ENCODE peak calls at places on chromosomes 6 and 20, in four cellular contexts. One of them, this sample, is unnamed.

GRCh38 chr20:25226433-25227316 is 21.2 kb upstream of the PYGB start:
- DNase-seq in effector memory CD4-positive, alpha-beta T cell: no peak
- DNase-seq in H9: no peak
- DNase-seq in CD4-positive, alpha-beta memory T cell: no peak
- DNase-seq in this sample: no peak

GRCh38 chr20:34410331-34410730 is 47.3 kb downstream of the ITCH start:
- DNase-seq in H9: no peak
- DNase-seq in CD4-positive, alpha-beta memory T cell: no peak
- DNase-seq in effector memory CD4-positive, alpha-beta T cell: no peak
- DNase-seq in this sample: no peak

GRCh38 chr20:62578294-62578897 is 63.9 kb upstream of the SLCO4A1 start:
- DNase-seq in CD4-positive, alpha-beta memory T cell: no peak
- DNase-seq in H9: no peak
- DNase-seq in effector memory CD4-positive, alpha-beta T cell: no peak
- DNase-seq in this sample: no peak

GRCh38 chr6:166259296-166259977 is 48.8 kb downstream of the PRR18 start:
- DNase-seq in effector memory CD4-positive, alpha-beta T cell: no peak
- DNase-seq in H9: no peak
- DNase-seq in CD4-positive, alpha-beta memory T cell: no peak
- DNase-seq in this sample: peak

GRCh38 chr20:17555106-17555505 is 14.8 kb upstream of the DSTN start:
- DNase-seq in H9: no peak
- DNase-seq in CD4-positive, alpha-beta memory T cell: no peak
- DNase-seq in effector memory CD4-positive, alpha-beta T cell: no peak
- DNase-seq in this sample: no peak

GRCh38 chr6:74768120-74768519 is 437.7 kb downstream of the COL12A1 start:
- DNase-seq in effector memory CD4-positive, alpha-beta T cell: no peak
- DNase-seq in CD4-positive, alpha-beta memory T cell: no peak
- DNase-seq in H9: no peak
- DNase-seq in this sample: no peak

GRCh38 chr6:42279144-42279781 is 61.6 kb upstream of the MRPS10 start:
- DNase-seq in CD4-positive, alpha-beta memory T cell: peak
- DNase-seq in H9: no peak
- DNase-seq in effector memory CD4-positive, alpha-beta T cell: no peak
- DNase-seq in this sample: no peak

GRCh38 chr6:27158316-27158643 is 89.2 kb upstream of the PRSS16 start:
- DNase-seq in effector memory CD4-positive, alpha-beta T cell: no peak
- DNase-seq in H9: no peak
- DNase-seq in CD4-positive, alpha-beta memory T cell: no peak
- DNase-seq in this sample: no peak

GRCh38 chr20:49594143-49594928 is 26.4 kb upstream of the PTGIS start:
- DNase-seq in effector memory CD4-positive, alpha-beta T cell: no peak
- DNase-seq in CD4-positive, alpha-beta memory T cell: no peak
- DNase-seq in H9: no peak
- DNase-seq in this sample: no peak

GRCh38 chr6:30202366-30202765 is 10.8 kb downstream of the TRIM26 start:
- DNase-seq in effector memory CD4-positive, alpha-beta T cell: no peak
- DNase-seq in H9: no peak
- DNase-seq in CD4-positive, alpha-beta memory T cell: no peak
- DNase-seq in this sample: no peak

DNA sequence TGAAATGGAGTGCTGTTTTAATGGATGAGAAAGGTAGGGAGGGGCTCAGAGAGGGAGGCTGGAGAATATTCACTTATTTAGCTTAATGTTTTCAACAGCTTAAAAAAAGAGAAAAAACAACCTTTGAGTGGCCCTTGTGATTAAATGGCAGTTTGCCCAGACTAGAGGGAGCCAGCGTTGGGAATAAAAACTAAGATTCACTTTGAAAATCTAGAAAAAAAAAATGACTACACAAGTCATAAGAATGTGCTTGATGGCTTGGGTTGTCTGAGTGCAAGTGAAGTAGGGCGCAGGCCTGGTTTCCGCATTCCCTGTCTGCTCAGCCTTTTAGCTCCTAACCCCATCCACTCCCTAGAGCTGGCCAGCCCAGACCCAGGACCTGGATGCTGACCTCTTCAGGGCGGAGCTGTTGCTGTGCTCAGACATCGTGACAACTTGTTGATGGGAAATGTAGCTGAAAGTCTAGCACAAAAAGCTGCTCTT is 28.9 kb downstream of the UTRN start:
- DNase-seq in CD4-positive, alpha-beta memory T cell: no peak
- DNase-seq in effector memory CD4-positive, alpha-beta T cell: no peak
- DNase-seq in H9: no peak
- DNase-seq in this sample: no peak
- H3K27ac ChIP-seq in CD4-positive, alpha-beta memory T cell: no peak
- H3K27ac ChIP-seq in effector memory CD4-positive, alpha-beta T cell: no peak
- H3K27ac ChIP-seq in H9: no peak
- H3K27ac ChIP-seq in this sample: no peak

DNA sequence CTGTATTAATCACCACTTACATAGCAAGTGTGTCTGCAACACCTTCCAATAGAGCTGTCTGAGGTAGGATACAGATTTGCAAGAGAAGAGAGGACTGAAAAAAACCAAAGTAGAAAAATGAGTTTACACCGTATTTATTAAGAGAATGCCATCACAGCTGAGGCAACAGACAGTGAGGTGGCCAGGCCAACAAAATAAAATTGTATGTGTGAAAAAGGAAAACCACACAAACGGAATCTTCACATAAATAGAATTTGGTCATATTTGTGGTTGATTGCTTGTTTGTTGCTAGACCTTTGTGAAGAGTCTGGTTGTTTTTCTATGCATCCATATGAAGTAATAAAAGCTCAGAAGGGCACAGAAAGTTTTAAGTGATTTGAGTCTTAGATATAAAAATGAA is 157.8 kb upstream of the TSHZ2 start:
- DNase-seq in H9: no peak
- DNase-seq in effector memory CD4-positive, alpha-beta T cell: no peak
- DNase-seq in CD4-positive, alpha-beta memory T cell: no peak
- DNase-seq in this sample: no peak
- H3K27ac ChIP-seq in H9: no peak
- H3K27ac ChIP-seq in effector memory CD4-positive, alpha-beta T cell: no peak
- H3K27ac ChIP-seq in CD4-positive, alpha-beta memory T cell: no peak
- H3K27ac ChIP-seq in this sample: no peak

GRCh38 chr20:63680857-63681608 is 15.4 kb upstream of the TNFRSF6B start:
- DNase-seq in effector memory CD4-positive, alpha-beta T cell: no peak
- DNase-seq in H9: no peak
- DNase-seq in CD4-positive, alpha-beta memory T cell: no peak
- DNase-seq in this sample: no peak
- H3K27ac ChIP-seq in effector memory CD4-positive, alpha-beta T cell: no peak
- H3K27ac ChIP-seq in H9: no peak
- H3K27ac ChIP-seq in CD4-positive, alpha-beta memory T cell: no peak
- H3K27ac ChIP-seq in this sample: no peak

GRCh38 chr6:110390404-110390803 is 25.0 kb downstream of the DDO start:
- DNase-seq in effector memory CD4-positive, alpha-beta T cell: no peak
- DNase-seq in CD4-positive, alpha-beta memory T cell: no peak
- DNase-seq in H9: no peak
- DNase-seq in this sample: no peak
- H3K27ac ChIP-seq in effector memory CD4-positive, alpha-beta T cell: no peak
- H3K27ac ChIP-seq in CD4-positive, alpha-beta memory T cell: no peak
- H3K27ac ChIP-seq in H9: no peak
- H3K27ac ChIP-seq in this sample: no peak

GRCh38 chr6:3405679-3406078 is 51.2 kb downstream of the SLC22A23 start:
- DNase-seq in effector memory CD4-positive, alpha-beta T cell: no peak
- DNase-seq in CD4-positive, alpha-beta memory T cell: no peak
- DNase-seq in H9: no peak
- DNase-seq in this sample: no peak
- H3K27ac ChIP-seq in effector memory CD4-positive, alpha-beta T cell: no peak
- H3K27ac ChIP-seq in CD4-positive, alpha-beta memory T cell: no peak
- H3K27ac ChIP-seq in H9: no peak
- H3K27ac ChIP-seq in this sample: no peak

GRCh38 chr6:26029857-26030653 is 57.2 kb upstream of the HFE start:
- DNase-seq in H9: no peak
- DNase-seq in effector memory CD4-positive, alpha-beta T cell: no peak
- DNase-seq in CD4-positive, alpha-beta memory T cell: no peak
- DNase-seq in this sample: no peak

GRCh38 chr6:26028212-26028752 is 58.9 kb upstream of the HFE start:
- DNase-seq in effector memory CD4-positive, alpha-beta T cell: no peak
- DNase-seq in H9: no peak
- DNase-seq in CD4-positive, alpha-beta memory T cell: no peak
- DNase-seq in this sample: no peak

GRCh38 chr6:26027491-26028211 is 59.6 kb upstream of the HFE start:
- DNase-seq in CD4-positive, alpha-beta memory T cell: no peak
- DNase-seq in H9: no peak
- DNase-seq in effector memory CD4-positive, alpha-beta T cell: no peak
- DNase-seq in this sample: no peak

GRCh38 chr6:26029570-26029856 is 57.7 kb upstream of the HFE start:
- DNase-seq in H9: no peak
- DNase-seq in effector memory CD4-positive, alpha-beta T cell: no peak
- DNase-seq in CD4-positive, alpha-beta memory T cell: no peak
- DNase-seq in this sample: no peak

GRCh38 chr6:26028753-26029569 is 58.3 kb upstream of the HFE start:
- DNase-seq in CD4-positive, alpha-beta memory T cell: no peak
- DNase-seq in effector memory CD4-positive, alpha-beta T cell: no peak
- DNase-seq in H9: peak
- DNase-seq in this sample: peak
- H3K27ac ChIP-seq in CD4-positive, alpha-beta memory T cell: no peak
- H3K27ac ChIP-seq in effector memory CD4-positive, alpha-beta T cell: no peak
- H3K27ac ChIP-seq in H9: peak
- H3K27ac ChIP-seq in this sample: peak

GRCh38 chr6:151265282-151265681 is 25.5 kb downstream of the AKAP12 start:
- DNase-seq in effector memory CD4-positive, alpha-beta T cell: no peak
- DNase-seq in CD4-positive, alpha-beta memory T cell: no peak
- DNase-seq in H9: no peak
- DNase-seq in this sample: no peak

GRCh38 chr6:151260191-151260590 is 20.4 kb downstream of the AKAP12 start:
- DNase-seq in H9: no peak
- DNase-seq in CD4-positive, alpha-beta memory T cell: no peak
- DNase-seq in effector memory CD4-positive, alpha-beta T cell: no peak
- DNase-seq in this sample: no peak

GRCh38 chr6:151263035-151263434 is 23.3 kb downstream of the AKAP12 start:
- DNase-seq in effector memory CD4-positive, alpha-beta T cell: no peak
- DNase-seq in CD4-positive, alpha-beta memory T cell: no peak
- DNase-seq in H9: no peak
- DNase-seq in this sample: no peak

GRCh38 chr6:151269318-151269995 is 29.7 kb downstream of the AKAP12 start:
- DNase-seq in effector memory CD4-positive, alpha-beta T cell: no peak
- DNase-seq in H9: no peak
- DNase-seq in CD4-positive, alpha-beta memory T cell: no peak
- DNase-seq in this sample: no peak

GRCh38 chr6:151263967-151264366 is 24.2 kb downstream of the AKAP12 start:
- DNase-seq in effector memory CD4-positive, alpha-beta T cell: no peak
- DNase-seq in CD4-positive, alpha-beta memory T cell: no peak
- DNase-seq in H9: no peak
- DNase-seq in this sample: peak
- H3K27ac ChIP-seq in effector memory CD4-positive, alpha-beta T cell: no peak
- H3K27ac ChIP-seq in CD4-positive, alpha-beta memory T cell: no peak
- H3K27ac ChIP-seq in H9: no peak
- H3K27ac ChIP-seq in this sample: no peak

GRCh38 chr6:45174045-45174444 is 154.1 kb upstream of the RUNX2 start:
- DNase-seq in effector memory CD4-positive, alpha-beta T cell: no peak
- DNase-seq in H9: no peak
- DNase-seq in CD4-positive, alpha-beta memory T cell: no peak
- DNase-seq in this sample: no peak
- H3K27ac ChIP-seq in effector memory CD4-positive, alpha-beta T cell: no peak
- H3K27ac ChIP-seq in H9: no peak
- H3K27ac ChIP-seq in CD4-positive, alpha-beta memory T cell: no peak
- H3K27ac ChIP-seq in this sample: no peak

This sample was measured in GM23338.